ENCODE peak calls at places on chromosomes 5 and 9, in four cellular contexts. Z is SK-N-SH, Q is K562, G is WTC11. P is an unnamed sample.

GRCh38 chr9:19924090-19924489 is 135.3 kb upstream of the SLC24A2 start:
- DNase-seq in Z (no peak), Q (no peak), G (no peak), P (no peak)

GRCh38 chr5:181119105-181119504 is 11.9 kb downstream of the OR2V1 start:
- DNase-seq in Q (no peak), G (no peak), Z (no peak), P (no peak)

GRCh38 chr5:154524846-154525245 is 46.8 kb upstream of the HAND1 start:
- DNase-seq in G (no peak), Q (no peak), Z (no peak), P (no peak)

GRCh38 chr9:77871483-77871882 is 160.1 kb downstream of the GNAQ start:
- DNase-seq in Z (no peak), G (no peak), Q (no peak), P (no peak)

GRCh38 chr5:150395690-150395979 is 17.1 kb downstream of the CD74 start:
- DNase-seq in G (no peak), Z (no peak), Q (no peak), P (no peak)

GRCh38 chr9:22922222-22922621 is 475.6 kb downstream of the DMRTA1 start:
- DNase-seq in G (no peak), Z (no peak), Q (no peak), P (no peak)

GRCh38 chr9:113963017-113963620 is 87.0 kb downstream of the ZNF618 start:
- DNase-seq in G (peak), Z (peak), Q (peak), P (peak)

GRCh38 chr9:100426532-100427365 is at the start of gene MSANTD3:
- DNase-seq in Q (peak), Z (peak), G (peak), P (peak)

GRCh38 chr9:120928015-120928719 is 1.6 kb upstream of the TRAF1 start:
- DNase-seq in G (peak), Q (no peak), Z (no peak), P (no peak)

GRCh38 chr9:120924698-120925534 is 1.7 kb downstream of the TRAF1 start:
- DNase-seq in G (no peak), Z (no peak), Q (no peak), P (no peak)

GRCh38 chr9:120925535-120926396 is 830 bp downstream of the TRAF1 start:
- DNase-seq in Z (no peak), G (no peak), Q (peak), P (no peak)

GRCh38 chr9:120927125-120928014 is 774 bp upstream of the TRAF1 start:
- DNase-seq in G (no peak), Z (no peak), Q (no peak), P (no peak)

DNA sequence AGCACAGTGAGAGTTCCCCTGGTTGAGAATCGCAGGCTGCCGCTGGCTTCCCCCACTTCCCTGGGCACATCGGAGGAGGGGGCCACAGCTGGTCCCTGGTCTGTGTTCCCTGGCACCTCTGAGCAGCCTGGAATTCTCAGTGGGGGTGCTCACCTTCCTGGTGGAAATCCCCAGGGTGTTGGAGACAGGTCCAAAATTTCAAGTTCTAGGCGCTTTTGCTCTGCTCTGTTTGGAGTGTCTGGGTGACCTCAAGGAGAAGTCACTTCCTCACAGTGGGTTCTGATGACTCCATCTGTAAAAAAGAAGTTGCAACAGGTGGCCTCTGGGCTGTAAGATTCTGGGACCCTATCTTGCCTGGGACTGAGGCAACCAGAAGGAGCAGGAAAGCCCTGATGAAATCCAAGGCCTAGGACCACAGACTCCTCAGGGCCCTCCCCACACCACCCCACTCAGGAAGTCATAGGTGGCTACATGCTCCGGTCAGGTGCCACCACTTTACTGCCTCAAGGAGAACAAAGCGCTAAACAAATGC is at the start of gene TRAF1:
- DNase-seq in Q (no peak), G (no peak), Z (no peak), P (no peak)
- TF ChIP-seq FOXJ3 in Q (no peak), G (no peak), Z (no peak), P (no peak)

GRCh38 chr5:1232780-1233179 is 7.6 kb downstream of the SLC6A18 start:
- DNase-seq in Q (no peak), G (no peak), Z (no peak), P (no peak)

GRCh38 chr5:1230551-1230950 is 5.4 kb downstream of the SLC6A18 start:
- DNase-seq in G (no peak), Z (no peak), Q (no peak), P (no peak)

GRCh38 chr5:1228121-1228520 is 2.9 kb downstream of the SLC6A18 start:
- DNase-seq in G (no peak), Q (no peak), Z (no peak), P (no peak)

GRCh38 chr5:1229822-1230221 is 4.6 kb downstream of the SLC6A18 start:
- DNase-seq in Q (no peak), Z (no peak), G (no peak), P (no peak)

GRCh38 chr5:1231354-1231905 is 6.2 kb downstream of the SLC6A18 start:
- DNase-seq in G (no peak), Z (no peak), Q (no peak), P (no peak)
- TF ChIP-seq FOXJ3 in G (no peak), Z (no peak), Q (no peak), P (no peak)

DNA sequence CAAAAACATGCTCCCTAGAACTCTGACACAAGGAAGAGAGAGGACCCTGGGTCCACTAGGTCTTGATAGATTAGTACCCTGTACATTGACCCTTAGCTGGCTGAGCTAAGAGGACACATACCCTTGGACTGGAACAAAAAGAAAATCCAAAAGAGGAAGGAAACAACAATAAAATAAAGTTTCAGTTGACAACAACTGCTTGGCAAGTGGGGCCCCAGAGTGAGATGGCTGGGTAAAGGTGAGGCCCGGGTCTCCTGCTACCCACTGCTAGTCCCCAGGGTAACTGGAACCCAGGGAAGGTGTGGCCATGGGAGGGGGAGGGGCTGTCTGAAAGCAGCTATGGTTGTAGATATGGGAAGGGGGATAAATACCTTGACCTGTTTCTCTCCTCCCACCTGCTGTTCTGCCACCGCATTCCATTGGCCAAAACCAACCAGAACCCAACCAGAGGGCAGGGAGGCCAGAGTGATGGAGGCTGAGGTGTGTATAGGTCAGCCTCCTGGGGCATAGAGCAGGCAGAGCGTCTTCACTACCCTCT is 11.7 kb downstream of the TAL2 start:
- DNase-seq in Z (no peak), Q (no peak), G (peak), P (no peak)
- TF ChIP-seq FOXJ3 in Z (no peak), Q (no peak), G (no peak), P (no peak)

GRCh38 chr9:112754578-112754977 is 4.0 kb downstream of the SNX30 start:
- DNase-seq in Q (no peak), Z (no peak), G (no peak), P (no peak)
- TF ChIP-seq FOXJ3 in Q (no peak), Z (no peak), G (no peak), P (no peak)

GRCh38 chr5:52947851-52948250 is 41.3 kb upstream of the ITGA2 start:
- DNase-seq in G (no peak), Q (no peak), Z (no peak), P (no peak)

GRCh38 chr5:52948418-52949076 is 40.6 kb upstream of the ITGA2 start:
- DNase-seq in Z (peak), Q (peak), G (peak), P (peak)

GRCh38 chr5:52943808-52944207 is 45.3 kb upstream of the ITGA2 start:
- DNase-seq in Q (no peak), Z (no peak), G (no peak), P (no peak)

GRCh38 chr5:52945040-52945439 is 44.1 kb upstream of the ITGA2 start:
- DNase-seq in G (no peak), Z (no peak), Q (no peak), P (no peak)

DNA sequence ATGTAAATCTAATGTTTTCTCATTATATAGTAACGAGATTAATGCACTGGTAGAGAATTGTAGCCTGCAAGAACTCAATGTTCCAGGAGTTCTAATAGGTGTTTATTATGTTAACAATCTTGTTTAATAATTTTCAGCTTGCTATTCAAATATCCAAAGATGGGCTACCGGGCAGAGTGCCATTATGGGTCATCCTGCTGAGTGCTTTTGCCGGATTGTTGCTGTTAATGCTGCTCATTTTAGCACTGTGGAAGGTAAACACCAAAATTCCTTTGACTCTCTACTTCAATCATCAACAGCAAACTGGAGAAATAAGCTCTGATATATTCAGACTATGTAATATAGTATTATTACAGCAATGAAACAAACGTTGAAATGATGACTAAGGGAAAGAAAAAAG is 41.9 kb upstream of the ITGA2 start:
- DNase-seq in G (no peak), Z (no peak), Q (no peak), P (no peak)
- TF ChIP-seq FOXJ3 in G (no peak), Z (no peak), Q (no peak), P (no peak)

GRCh38 chr5:52859619-52860018 is 71.9 kb downstream of the ITGA1 start:
- DNase-seq in Z (peak), G (no peak), Q (no peak), P (no peak)
- TF ChIP-seq FOXJ3 in Z (no peak), G (no peak), Q (no peak), P (no peak)

GRCh38 chr5:35857004-35857345 is 284 bp downstream of the IL7R start:
- DNase-seq in Q (no peak), G (no peak), Z (no peak), P (no peak)
- TF ChIP-seq FOXJ3 in Q (no peak), G (no peak), Z (no peak), P (no peak)

GRCh38 chr9:129208191-129209091 is 30.4 kb upstream of the IER5L start:
- DNase-seq in Q (peak), Z (no peak), G (peak), P (no peak)
- TF ChIP-seq FOXJ3 in Q (no peak), Z (no peak), G (no peak), P (no peak)

GRCh38 chr5:149387081-149387611 is 8.1 kb upstream of the IL17B start:
- DNase-seq in Q (no peak), Z (no peak), G (no peak), P (no peak)
- TF ChIP-seq FOXJ3 in Q (no peak), Z (no peak), G (no peak), P (no peak)

GRCh38 chr9:3088166-3088702 is 244.3 kb upstream of the PUM3 start:
- DNase-seq in Z (no peak), G (peak), Q (no peak), P (no peak)
- TF ChIP-seq FOXJ3 in Z (no peak), G (no peak), Q (no peak), P (no peak)

P was measured in HepG2.